ENCODE peak calls at places on chromosomes 6 and 20, in six cellular contexts. O, Y, T, F, U and W are unnamed samples.

GRCh38 chr6:28413681-28414080 is 14.1 kb upstream of the ZSCAN12 start:
- DNase-seq in O (no peak), Y (no peak), T (no peak), F (no peak), U (no peak), W (no peak)

GRCh38 chr6:16731503-16732018 is 29.7 kb downstream of the ATXN1 start:
- DNase-seq in O (no peak), Y (no peak), T (no peak), F (no peak), U (no peak), W (no peak)

GRCh38 chr6:33851959-33852358 is 48.2 kb upstream of the MLN start:
- DNase-seq in O (no peak), Y (peak), T (no peak), F (peak), U (peak), W (no peak)

GRCh38 chr20:36607586-36608387 is 2.2 kb downstream of the RAB5IF start:
- DNase-seq in O (no peak), Y (peak), T (no peak), F (no peak), U (no peak), W (no peak)

GRCh38 chr6:56279346-56280080 is 32.1 kb upstream of the COL21A1 start:
- DNase-seq in O (peak), Y (peak), T (no peak), F (no peak), U (peak), W (no peak)

GRCh38 chr20:37200376-37200775 is 21.0 kb upstream of the MROH8 start:
- DNase-seq in O (no peak), Y (no peak), T (no peak), F (no peak), U (no peak), W (no peak)

GRCh38 chr6:144449911-144450690 is 165.0 kb downstream of the UTRN start:
- DNase-seq in O (no peak), Y (no peak), T (no peak), F (no peak), U (no peak), W (no peak)

GRCh38 chr20:5621305-5621704 is 128.9 kb upstream of the SHLD1 start:
- DNase-seq in O (no peak), Y (no peak), T (no peak), F (no peak), U (peak), W (no peak)

GRCh38 chr6:125853740-125854139 is 63.0 kb downstream of the NCOA7 start:
- DNase-seq in O (no peak), Y (no peak), T (no peak), F (no peak), U (no peak), W (no peak)

GRCh38 chr20:15158438-15158990 is 821.1 kb upstream of the FLRT3 start:
- DNase-seq in O (no peak), Y (no peak), T (no peak), F (no peak), U (no peak), W (no peak)

GRCh38 chr20:63165538-63166422 is 50.2 kb downstream of the YTHDF1 start:
- DNase-seq in O (no peak), Y (no peak), T (no peak), F (no peak), U (no peak), W (no peak)

GRCh38 chr6:33417127-33417902 is 592 bp downstream of the CUTA start:
- DNase-seq in O (no peak), Y (peak), T (peak), F (no peak), U (peak), W (peak)

GRCh38 chr6:2480267-2480966 is 235.0 kb upstream of the GMDS start:
- DNase-seq in O (no peak), Y (no peak), T (no peak), F (no peak), U (no peak), W (no peak)

GRCh38 chr6:42028234-42029061 is 21.9 kb upstream of the TAF8 start:
- DNase-seq in O (no peak), Y (peak), T (peak), F (no peak), U (no peak), W (no peak)

GRCh38 chr6:40425192-40425919 is 161.8 kb downstream of the LRFN2 start:
- DNase-seq in O (no peak), Y (no peak), T (no peak), F (no peak), U (no peak), W (no peak)

GRCh38 chr20:6956574-6956973 is 189.1 kb downstream of the BMP2 start:
- DNase-seq in O (peak), Y (no peak), T (no peak), F (no peak), U (no peak), W (no peak)

GRCh38 chr6:78243519-78243918 is 590.7 kb downstream of the MEI4 start:
- DNase-seq in O (no peak), Y (no peak), T (peak), F (no peak), U (peak), W (no peak)

GRCh38 chr6:89503641-89504040 is 70.7 kb downstream of the ANKRD6 start:
- DNase-seq in O (no peak), Y (no peak), T (no peak), F (no peak), U (no peak), W (no peak)

GRCh38 chr20:34318609-34319443 is 15.7 kb upstream of the AHCY start:
- DNase-seq in O (no peak), Y (no peak), T (no peak), F (no peak), U (no peak), W (no peak)

GRCh38 chr6:37083243-37084138 is 78.0 kb downstream of the FGD2 start:
- DNase-seq in O (no peak), Y (no peak), T (peak), F (no peak), U (peak), W (peak)

GRCh38 chr6:13834762-13835161 is 20.4 kb upstream of the MCUR1 start:
- DNase-seq in O (no peak), Y (no peak), T (no peak), F (no peak), U (no peak), W (no peak)

GRCh38 chr6:132392792-132393191 is 8.5 kb downstream of the MOXD1 start:
- DNase-seq in O (peak), Y (peak), T (no peak), F (no peak), U (no peak), W (peak)

GRCh38 chr6:34929241-34929978 is 40.4 kb downstream of the ANKS1A start:
- DNase-seq in O (no peak), Y (no peak), T (no peak), F (no peak), U (no peak), W (no peak)

GRCh38 chr6:106751501-106752252 is 122.3 kb downstream of the QRSL1 start:
- DNase-seq in O (peak), Y (peak), T (no peak), F (no peak), U (peak), W (peak)

GRCh38 chr6:47016236-47016635 is 25.9 kb downstream of the ADGRF1 start:
- DNase-seq in O (no peak), Y (no peak), T (no peak), F (no peak), U (no peak), W (no peak)

GRCh38 chr20:2559641-2560040 is 23.3 kb downstream of the TMC2 start:
- DNase-seq in O (no peak), Y (no peak), T (no peak), F (no peak), U (no peak), W (no peak)

GRCh38 chr6:150200428-150201105 is 57.7 kb downstream of the PPP1R14C start:
- DNase-seq in O (no peak), Y (no peak), T (no peak), F (no peak), U (no peak), W (no peak)

GRCh38 chr6:8664700-8665099 is 229.4 kb upstream of the SLC35B3 start:
- DNase-seq in O (no peak), Y (no peak), T (no peak), F (no peak), U (no peak), W (no peak)

GRCh38 chr6:167711784-167712183 is 114.9 kb upstream of the AFDN start:
- DNase-seq in O (no peak), Y (no peak), T (no peak), F (no peak), U (no peak), W (no peak)

GRCh38 chr6:137102851-137103492 is 58.2 kb upstream of the IL20RA start:
- DNase-seq in O (no peak), Y (no peak), T (no peak), F (no peak), U (no peak), W (no peak)

GRCh38 chr20:35578469-35578868 is 36.6 kb downstream of the ERGIC3 start:
- DNase-seq in O (no peak), Y (no peak), T (no peak), F (no peak), U (no peak), W (no peak)

DNA sequence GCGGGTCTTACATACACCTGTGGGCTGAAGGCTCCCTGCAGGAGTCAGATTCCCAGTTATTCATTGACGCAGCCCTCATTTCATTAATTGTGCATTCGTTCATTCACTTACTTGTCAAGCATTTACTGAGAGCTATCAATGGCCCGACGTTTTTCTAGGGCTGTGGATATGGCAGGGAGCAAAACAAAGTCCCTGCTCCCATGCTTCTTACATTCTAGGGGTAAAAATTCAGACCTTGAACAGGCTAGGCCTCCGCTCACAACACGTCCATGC is 369 bp upstream of the NSFL1C start:
- DNase-seq in O (no peak), Y (no peak), T (no peak), F (no peak), U (no peak), W (no peak)
- TF ChIP-seq CTCF in O (no peak), Y (no peak), T (no peak), F (no peak), U (no peak), W (no peak)

DNA sequence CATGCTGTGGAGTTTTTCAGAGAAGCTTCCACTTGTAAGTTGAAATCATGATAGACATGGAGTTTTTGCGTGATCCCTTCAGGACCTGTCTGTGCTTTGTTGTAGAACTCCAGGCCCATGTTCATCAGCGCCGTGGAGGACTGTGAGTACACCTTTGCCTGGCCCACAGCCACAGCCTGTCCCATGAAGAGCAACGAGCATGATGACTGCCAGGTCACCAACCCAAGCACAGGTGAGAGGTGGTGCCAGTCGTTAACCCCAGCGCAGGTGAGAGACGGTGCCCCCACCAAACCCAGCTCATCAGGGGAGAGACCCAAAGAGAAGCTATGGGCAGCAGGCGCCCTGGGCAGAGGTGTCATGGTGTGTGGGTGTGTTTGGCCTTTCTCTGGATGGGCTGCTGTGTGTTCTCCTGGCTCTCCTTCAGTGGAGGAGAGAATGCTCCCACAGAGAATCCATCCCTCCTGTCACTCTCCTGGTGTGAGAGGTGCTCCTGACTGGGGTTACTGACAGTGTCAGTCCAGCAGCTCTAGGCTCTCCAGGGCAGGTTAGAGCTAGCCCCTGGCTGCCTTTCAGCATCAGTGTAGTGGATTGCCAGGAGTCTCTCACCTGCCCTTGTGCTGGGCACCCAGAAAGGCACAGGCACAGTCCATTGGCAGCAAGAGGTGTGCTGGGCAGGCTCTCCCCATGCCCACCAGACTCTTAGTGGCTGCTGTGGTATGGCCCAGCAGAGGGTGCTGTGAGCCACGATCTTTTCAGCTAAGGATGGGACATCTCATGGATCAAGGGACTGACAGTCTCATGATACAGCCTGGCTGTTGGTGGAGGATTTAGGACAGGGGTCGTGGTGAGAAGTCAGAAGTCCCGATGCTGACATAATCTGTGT is 49.6 kb upstream of the SLC22A1 start:
- DNase-seq in O (no peak), Y (peak), T (no peak), F (no peak), U (peak), W (no peak)
- TF ChIP-seq CTCF in O (no peak), Y (peak), T (peak), F (no peak), U (peak), W (peak)

DNA sequence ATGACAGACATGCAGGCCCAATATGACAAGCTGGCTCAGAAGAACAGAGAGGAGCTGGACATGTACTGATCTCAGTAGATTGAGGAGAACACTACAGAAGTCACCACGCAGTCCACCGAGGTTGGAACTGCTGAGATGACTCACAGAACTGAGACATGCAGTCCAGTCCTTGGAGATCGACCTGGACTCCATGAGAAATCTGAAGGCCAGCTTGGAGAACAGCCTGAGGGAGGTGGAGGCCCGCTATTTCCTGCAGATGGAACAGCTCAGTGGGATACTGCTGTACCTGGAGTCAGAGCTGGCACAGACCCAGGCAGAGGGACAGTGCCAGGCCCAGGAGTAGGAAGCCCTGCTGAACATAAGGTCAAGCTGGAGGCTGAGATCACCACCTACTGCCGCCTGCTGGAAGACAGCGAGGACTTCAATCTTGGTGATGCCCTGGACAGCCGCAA is 21.3 kb downstream of the RNF114 start:
- DNase-seq in O (no peak), Y (peak), T (no peak), F (no peak), U (no peak), W (peak)
- TF ChIP-seq CTCF in O (no peak), Y (no peak), T (peak), F (no peak), U (no peak), W (no peak)

GRCh38 chr6:30554962-30555361 is 1.3 kb downstream of the GNL1 start:
- DNase-seq in O (no peak), Y (no peak), T (no peak), F (no peak), U (peak), W (no peak)

GRCh38 chr6:30556006-30556713 is at the start of gene GNL1:
- DNase-seq in O (no peak), Y (peak), T (peak), F (peak), U (peak), W (peak)

GRCh38 chr6:30554404-30554803 is 1.9 kb downstream of the GNL1 start:
- DNase-seq in O (no peak), Y (no peak), T (no peak), F (no peak), U (no peak), W (no peak)

GRCh38 chr6:30556714-30556963 is 350 bp upstream of the GNL1 start:
- DNase-seq in O (no peak), Y (no peak), T (no peak), F (peak), U (no peak), W (no peak)

DNA sequence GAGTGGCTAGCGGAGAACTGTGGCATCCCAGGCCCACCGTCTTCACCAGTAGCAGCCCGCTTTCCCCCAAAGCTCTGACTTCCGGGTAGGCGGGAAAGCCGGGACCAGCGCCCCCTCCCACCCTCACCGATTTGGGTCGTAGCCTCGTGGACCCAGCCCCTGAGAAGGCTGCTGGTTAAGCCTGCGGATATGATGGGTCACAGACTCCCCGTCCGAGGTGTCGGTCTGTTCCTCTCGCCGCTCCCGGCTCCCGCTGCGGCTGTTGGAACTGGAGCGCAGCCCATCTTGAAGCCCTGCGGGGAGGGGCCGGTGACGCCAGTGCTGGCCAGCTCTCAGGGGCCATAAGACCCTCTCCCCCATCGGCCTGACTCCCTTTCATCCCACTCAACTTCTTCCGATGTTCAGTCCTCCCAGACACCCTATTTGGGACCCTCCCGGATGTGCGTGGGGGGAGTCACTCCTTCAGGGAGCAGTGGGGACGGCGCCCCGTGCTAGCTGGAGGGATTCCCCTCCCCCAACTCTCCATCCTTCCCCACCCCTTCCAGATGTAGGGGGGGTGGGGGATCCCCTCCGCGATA is 772 bp downstream of the GNL1 start:
- DNase-seq in O (no peak), Y (no peak), T (peak), F (peak), U (peak), W (peak)
- TF ChIP-seq CTCF in O (no peak), Y (no peak), T (peak), F (no peak), U (no peak), W (peak)

DNA sequence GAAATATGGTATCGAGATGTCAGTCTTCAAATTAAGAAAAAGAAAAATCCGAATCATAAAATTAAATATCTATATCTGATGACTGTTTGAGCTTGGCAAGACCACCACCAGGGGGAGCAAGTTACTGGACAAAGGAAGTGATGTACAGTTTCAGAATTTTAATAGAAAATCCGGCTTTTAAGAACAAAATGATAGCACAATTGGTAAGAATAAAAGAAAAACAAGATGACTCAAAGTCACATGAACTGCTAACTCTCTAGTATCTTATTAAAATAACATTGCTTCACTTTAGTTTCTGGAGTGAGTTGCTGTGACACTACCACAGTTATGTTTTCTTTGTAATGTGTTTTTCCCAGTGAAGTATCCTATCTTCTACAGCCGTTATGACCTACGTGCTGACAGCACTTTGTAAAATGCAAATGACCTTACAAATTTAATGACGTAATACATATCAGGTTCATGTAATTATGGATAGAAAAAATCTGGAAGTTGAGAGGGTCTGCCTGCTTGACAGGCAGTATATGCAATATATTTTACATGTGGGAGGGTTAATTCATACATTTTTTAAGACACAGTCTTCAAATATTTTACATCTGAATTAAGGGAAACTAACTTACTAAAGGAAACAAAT is 405.3 kb upstream of the HS3ST5 start:
- DNase-seq in O (peak), Y (peak), T (peak), F (peak), U (peak), W (peak)
- TF ChIP-seq CTCF in O (peak), Y (peak), T (peak), F (peak), U (peak), W (peak)

GRCh38 chr20:57048027-57048869 is 218.2 kb downstream of the BMP7 start:
- DNase-seq in O (no peak), Y (peak), T (peak), F (peak), U (peak), W (peak)
- TF ChIP-seq CTCF in O (peak), Y (peak), T (peak), F (peak), U (peak), W (peak)

GRCh38 chr6:54515013-54515412 is 206.8 kb downstream of the TINAG start:
- DNase-seq in O (no peak), Y (no peak), T (no peak), F (no peak), U (no peak), W (no peak)
- TF ChIP-seq CTCF in O (peak), Y (no peak), T (no peak), F (no peak), U (no peak), W (no peak)

GRCh38 chr6:108501559-108501958 is 59.2 kb upstream of the FOXO3 start:
- DNase-seq in O (no peak), Y (no peak), T (peak), F (no peak), U (peak), W (peak)

GRCh38 chr6:108494434-108494833 is 66.3 kb upstream of the FOXO3 start:
- DNase-seq in O (no peak), Y (no peak), T (no peak), F (no peak), U (no peak), W (no peak)

GRCh38 chr6:108502826-108503225 is 57.9 kb upstream of the FOXO3 start:
- DNase-seq in O (no peak), Y (no peak), T (no peak), F (no peak), U (no peak), W (no peak)

GRCh38 chr6:108492131-108492766 is 68.5 kb upstream of the FOXO3 start:
- DNase-seq in O (peak), Y (peak), T (peak), F (peak), U (peak), W (peak)

DNA sequence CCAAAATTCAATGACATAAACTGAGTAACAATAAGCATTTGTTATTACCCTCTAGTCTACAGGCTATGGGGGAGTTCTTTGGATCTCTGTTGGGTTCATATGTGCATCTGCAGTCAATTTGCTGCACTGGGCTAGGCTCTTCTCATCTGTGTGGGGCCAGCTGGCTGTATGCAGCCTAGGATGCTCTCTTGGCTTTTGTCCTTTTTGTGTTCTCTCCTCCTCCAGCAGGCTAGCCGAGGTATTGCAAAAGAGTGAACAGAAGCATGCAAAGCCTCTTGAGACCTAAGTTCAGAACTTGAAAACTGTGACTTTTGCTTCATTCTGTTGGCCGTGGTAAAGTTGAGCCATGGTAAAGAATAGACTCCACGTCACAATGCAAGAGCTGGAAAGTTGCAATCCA is 62.8 kb upstream of the FOXO3 start:
- DNase-seq in O (no peak), Y (peak), T (peak), F (peak), U (peak), W (peak)
- TF ChIP-seq CTCF in O (peak), Y (peak), T (peak), F (peak), U (peak), W (peak)